ENCODE peak calls at places on chromosome 4, in six cellular contexts. A is ovary, S is AG04450, H is natural killer cell, D is AG09309, R is NB4. T is an unnamed sample.

GRCh38 chr4:1466034-1466960 is 60.1 kb upstream of the NKX1-1 start:
- DNase-seq in A (no peak), S (no peak), H (no peak), D (no peak), R (no peak), T (no peak)

GRCh38 chr4:71553605-71554004 is 214.8 kb downstream of the SLC4A4 start:
- DNase-seq in A (no peak), S (no peak), H (no peak), D (peak), R (peak), T (peak)

GRCh38 chr4:40699648-40700047 is 50.1 kb upstream of the NSUN7 start:
- DNase-seq in A (no peak), S (no peak), H (no peak), D (peak), R (no peak), T (no peak)

GRCh38 chr4:169333265-169333664 is 62.5 kb upstream of the SH3RF1 start:
- DNase-seq in A (no peak), S (no peak), H (no peak), D (no peak), R (no peak), T (no peak)

GRCh38 chr4:3262208-3263052 is 13.5 kb downstream of the MSANTD1 start:
- DNase-seq in A (no peak), S (no peak), H (no peak), D (no peak), R (no peak), T (no peak)

GRCh38 chr4:6019316-6020263 is 1.4 kb upstream of the C4orf50 start:
- DNase-seq in A (no peak), S (peak), H (no peak), D (no peak), R (peak), T (peak)

GRCh38 chr4:2007804-2008670 is 737 bp downstream of the NELFA start:
- DNase-seq in A (peak), S (no peak), H (no peak), D (no peak), R (no peak), T (no peak)

GRCh38 chr4:6848717-6849305 is 60.8 kb upstream of the TBC1D14 start:
- DNase-seq in A (no peak), S (no peak), H (no peak), D (no peak), R (no peak), T (no peak)

GRCh38 chr4:10647811-10648210 is 36.8 kb downstream of the CLNK start:
- DNase-seq in A (no peak), S (no peak), H (no peak), D (no peak), R (no peak), T (no peak)

GRCh38 chr4:1345905-1346780 is 865 bp upstream of the UVSSA start:
- DNase-seq in A (peak), S (no peak), H (peak), D (no peak), R (peak), T (peak)

GRCh38 chr4:168335621-168336020 is 17.1 kb upstream of the DDX60 start:
- DNase-seq in A (no peak), S (peak), H (no peak), D (no peak), R (no peak), T (no peak)

GRCh38 chr4:189001283-189001970 is 862.2 kb downstream of the TRIML1 start:
- DNase-seq in A (no peak), S (no peak), H (no peak), D (no peak), R (peak), T (no peak)

GRCh38 chr4:99468891-99469290 is 33.7 kb upstream of the ADH7 start:
- DNase-seq in A (no peak), S (no peak), H (no peak), D (peak), R (no peak), T (no peak)

GRCh38 chr4:105061136-105061696 is 85.5 kb upstream of the TET2 start:
- DNase-seq in A (no peak), S (no peak), H (no peak), D (no peak), R (peak), T (peak)

GRCh38 chr4:98573791-98574190 is 84.6 kb downstream of the TSPAN5 start:
- DNase-seq in A (no peak), S (no peak), H (no peak), D (no peak), R (no peak), T (no peak)

GRCh38 chr4:152257601-152258066 is 278.3 kb downstream of the FBXW7 start:
- DNase-seq in A (no peak), S (no peak), H (no peak), D (no peak), R (no peak), T (no peak)

GRCh38 chr4:180058731-180059215 is 2184.4 kb upstream of the TENM3 start:
- DNase-seq in A (peak), S (no peak), H (no peak), D (no peak), R (peak), T (peak)

GRCh38 chr4:148112231-148112982 is 329.8 kb downstream of the NR3C2 start:
- DNase-seq in A (no peak), S (no peak), H (no peak), D (peak), R (no peak), T (peak)

GRCh38 chr4:159549092-159549491 is 446.2 kb downstream of the RAPGEF2 start:
- DNase-seq in A (no peak), S (no peak), H (no peak), D (no peak), R (no peak), T (peak)

DNA sequence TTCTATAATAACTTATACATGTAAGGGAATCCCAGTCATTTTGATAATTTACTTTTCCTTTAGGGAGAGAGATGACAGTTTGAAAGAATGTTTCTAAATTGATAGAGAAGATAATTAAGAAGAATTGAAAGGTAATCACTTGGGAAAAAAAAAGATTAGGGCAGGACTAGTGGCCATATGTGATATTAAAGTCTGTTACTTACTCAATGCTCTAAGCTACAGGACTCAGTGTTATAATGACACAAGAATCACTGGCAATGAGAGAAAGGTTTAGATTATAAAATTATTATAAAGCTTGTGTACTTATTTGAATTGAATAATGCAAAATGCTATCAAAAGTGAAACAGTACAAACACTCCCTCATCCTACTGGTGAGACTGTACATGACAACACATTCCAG is 265.3 kb downstream of the BANK1 start:
- DNase-seq in A (no peak), S (no peak), H (no peak), D (no peak), R (no peak), T (no peak)
- TF ChIP-seq CTCF in A (no peak), S (peak), H (no peak), D (no peak), R (no peak), T (peak)

GRCh38 chr4:88791274-88791673 is 93.6 kb upstream of the NAP1L5 start:
- DNase-seq in A (no peak), S (no peak), H (no peak), D (no peak), R (peak), T (peak)
- TF ChIP-seq CTCF in A (no peak), S (peak), H (no peak), D (no peak), R (no peak), T (peak)

DNA sequence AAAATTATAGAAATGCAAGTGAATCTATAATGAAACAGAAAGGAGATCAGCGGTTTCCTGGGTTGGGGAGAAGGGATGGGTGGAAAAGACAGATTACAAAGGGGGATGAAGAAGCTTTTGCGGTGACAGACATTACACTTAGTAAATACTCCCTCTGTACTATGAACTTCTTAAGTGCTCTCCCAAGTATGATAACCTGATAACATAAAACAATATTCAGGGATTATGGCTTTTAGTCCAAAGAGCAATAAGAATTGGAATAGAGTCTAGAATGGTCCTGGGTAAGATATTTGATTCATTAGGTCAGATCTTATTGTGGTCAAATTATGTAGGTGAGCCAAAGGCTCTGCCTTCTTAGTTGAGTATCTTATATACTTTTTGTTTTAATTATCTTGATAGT is 9.2 kb downstream of the LRRC66 start:
- DNase-seq in A (no peak), S (no peak), H (no peak), D (no peak), R (no peak), T (no peak)
- TF ChIP-seq CTCF in A (no peak), S (no peak), H (no peak), D (no peak), R (no peak), T (no peak)

DNA sequence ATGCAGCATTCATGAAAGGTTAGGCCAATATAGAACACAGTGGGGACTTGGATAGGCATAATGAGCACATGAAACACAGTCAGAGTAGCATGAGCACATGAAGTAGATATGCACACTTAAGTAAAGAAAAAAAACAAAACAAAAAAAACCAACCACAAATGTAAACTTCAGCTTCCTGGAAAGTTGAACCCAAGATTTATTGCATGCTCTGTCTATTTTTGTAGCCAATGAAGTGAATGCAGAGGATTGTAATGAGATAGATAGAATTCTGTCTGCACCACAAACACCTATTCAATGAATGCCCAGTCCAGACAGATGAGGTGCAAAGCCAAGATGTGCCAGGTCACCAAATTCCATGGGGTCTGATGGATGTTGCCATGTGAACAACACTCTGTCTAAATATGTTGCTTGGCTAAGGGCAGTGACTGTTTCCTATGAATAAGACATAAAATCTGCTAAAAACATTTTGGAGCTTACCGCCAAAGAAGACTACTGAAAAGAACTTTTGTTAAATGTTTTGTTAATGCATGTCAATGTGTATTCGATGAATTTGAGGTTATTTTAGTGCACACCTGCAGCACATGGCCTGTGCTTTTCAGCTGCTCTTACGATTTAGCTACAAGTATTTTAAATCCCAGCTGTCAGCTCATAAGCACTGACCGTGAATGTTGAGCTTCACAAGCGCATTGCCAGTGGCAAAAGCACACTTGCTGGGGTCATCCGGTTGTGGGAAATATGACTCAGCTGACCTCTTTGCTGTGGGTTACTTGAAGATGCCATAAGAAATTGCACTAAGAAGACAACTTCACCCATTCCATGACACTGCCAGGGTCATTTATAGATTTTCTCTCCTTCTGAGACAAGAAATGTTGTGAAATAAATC is 374.8 kb upstream of the GNPDA2 start:
- DNase-seq in A (no peak), S (no peak), H (no peak), D (no peak), R (no peak), T (peak)
- TF ChIP-seq CTCF in A (no peak), S (no peak), H (no peak), D (no peak), R (no peak), T (no peak)

GRCh38 chr4:185441479-185441878 is 15.7 kb upstream of the UFSP2 start:
- DNase-seq in A (no peak), S (no peak), H (no peak), D (no peak), R (no peak), T (no peak)
- TF ChIP-seq CTCF in A (no peak), S (no peak), H (no peak), D (no peak), R (no peak), T (no peak)

GRCh38 chr4:156475322-156475721 is 496.3 kb downstream of the PDGFC start:
- DNase-seq in A (no peak), S (peak), H (no peak), D (peak), R (peak), T (peak)
- TF ChIP-seq CTCF in A (no peak), S (peak), H (no peak), D (peak), R (no peak), T (peak)

GRCh38 chr4:36414248-36414647 is 132.8 kb downstream of the DTHD1 start:
- DNase-seq in A (no peak), S (no peak), H (no peak), D (no peak), R (peak), T (peak)
- TF ChIP-seq CTCF in A (no peak), S (no peak), H (no peak), D (no peak), R (peak), T (peak)

T was measured in MCF 10A.